ENCODE peak calls at places on chromosomes 11 and 22, in nine cellular contexts. V is EL; J is NCI-H1105 treated with DMSO at 0.1 percent for 48 hours; E is adrenal gland; T is left cardiac atrium; B is ascending aorta; G is activated CD4-positive, alpha-beta T cell treated with anti-CD3 and anti-CD28 coated beads, Interleukin-2, amount 10 ng/mL, durations not matched to agents 7 days and 5 days; D is lower leg skin; S is non-pigmented ciliary epithelial cell. Z is an unnamed sample.

GRCh38 chr22:50418624-50419023 is 56.2 kb downstream of the SBF1 start:
- DNase-seq in V (no peak), J (no peak), G (no peak), D (no peak), B (no peak), T (no peak), E (no peak), S (no peak), Z (no peak)

GRCh38 chr11:85961930-85962363 is 106.8 kb downstream of the CCDC83 start:
- DNase-seq in J (peak; percentile 93), D (no peak), S (no peak), T (no peak), E (no peak), V (no peak), G (no peak), B (no peak), Z (no peak)

GRCh38 chr11:15819679-15820286 is 536.6 kb downstream of the SOX6 start:
- DNase-seq in E (peak; percentile 78), G (peak; percentile 35), T (peak; percentile 75), S (no peak), V (peak; percentile 54), D (peak; percentile 44), J (no peak), B (peak; percentile 74), Z (peak; percentile 26)

GRCh38 chr11:2092956-2093412 is 46.2 kb downstream of the IGF2 start:
- DNase-seq in J (peak; percentile 96), V (peak; percentile 47), S (no peak), G (peak; percentile 56), D (peak; percentile 79), B (peak; percentile 67), E (no peak), T (peak; percentile 68), Z (peak; percentile 42)

GRCh38 chr11:71096751-71097388 is 155.5 kb downstream of the SHANK2 start:
- DNase-seq in V (no peak), S (no peak), J (no peak), B (no peak), E (no peak), D (no peak), G (no peak), T (no peak), Z (no peak)

GRCh38 chr11:90288207-90288821 is 65.5 kb upstream of the CHORDC1 start:
- DNase-seq in G (no peak), S (no peak), E (no peak), B (no peak), V (peak; percentile 1), D (no peak), J (peak; percentile 61), T (no peak), Z (no peak)

GRCh38 chr11:70482529-70482917 is 84.2 kb downstream of the CTTN start:
- DNase-seq in B (no peak), S (no peak), V (peak; percentile 9), J (no peak), D (no peak), T (peak; percentile 47), G (no peak), E (peak; percentile 61), Z (no peak)

GRCh38 chr11:62678770-62679696 is at the start of gene UBXN1:
- DNase-seq in V (peak; percentile 90), T (peak; percentile 95), J (peak; percentile 85), E (peak; percentile 91), B (peak; percentile 95), G (peak; percentile 89), D (peak; percentile 92), S (no peak), Z (peak; percentile 91)

GRCh38 chr22:49979587-49980264 is 19.2 kb downstream of the PIM3 start:
- DNase-seq in G (no peak), V (peak; percentile 54), E (peak; percentile 33), T (peak; percentile 38), B (no peak), J (no peak), S (no peak), D (peak; percentile 12), Z (peak; percentile 58)

GRCh38 chr11:86738615-86739014 is 61.7 kb upstream of the PRSS23 start:
- DNase-seq in E (no peak), V (no peak), B (no peak), J (no peak), G (no peak), S (no peak), D (no peak), T (no peak), Z (no peak)

GRCh38 chr11:95228081-95228859 is 2.7 kb downstream of the SESN3 start:
- DNase-seq in E (no peak), D (no peak), J (no peak), T (no peak), S (no peak), B (no peak), V (no peak), G (no peak), Z (no peak)

GRCh38 chr22:37675930-37676571 is 615 bp downstream of the LGALS1 start:
- DNase-seq in D (no peak), B (peak; percentile 71), E (peak; percentile 78), V (peak; percentile 41), G (peak; percentile 26), J (no peak), S (no peak), T (peak; percentile 49), Z (no peak)

GRCh38 chr11:130528301-130528651 is 79.8 kb downstream of the ADAMTS15 start:
- DNase-seq in T (no peak), J (no peak), G (no peak), E (no peak), D (no peak), S (no peak), B (peak; percentile 54), V (peak; percentile 51), Z (no peak)

GRCh38 chr11:129146196-129146595 is 45.9 kb downstream of the ARHGAP32 start:
- DNase-seq in S (no peak), B (no peak), G (no peak), D (no peak), J (no peak), T (no peak), E (no peak), V (peak; percentile 6), Z (no peak)

GRCh38 chr22:33062402-33062801 is 4.2 kb upstream of the SYN3 start:
- DNase-seq in J (no peak), B (no peak), E (no peak), T (no peak), V (no peak), D (no peak), S (no peak), G (no peak), Z (no peak)

GRCh38 chr22:38862375-38863329 is 9.4 kb downstream of the CBX6 start:
- DNase-seq in E (peak; percentile 81), V (no peak), B (peak; percentile 85), G (no peak), J (no peak), S (no peak), D (no peak), T (peak; percentile 64), Z (no peak)

GRCh38 chr22:39995346-39996252 is 845 bp downstream of the FAM83F start:
- DNase-seq in D (no peak), B (no peak), T (no peak), J (no peak), G (no peak), S (no peak), V (no peak), E (no peak), Z (no peak)

Z was measured in stimulated activated CD4-positive, alpha-beta T cell treated with anti-CD3 and anti-CD28 coated beads, Interleukin-4, amount 100 ng/mL, for 24 hours.